ENCODE peak calls at places on chromosomes 12 and 14, in ten cellular contexts. P is Peyer's patch, T is GM06990, O is kidney, C is GM13977, R is mesothelial cell of epicardium, D is fibroblast of pulmonary artery, Y is SK-N-SH, N is HFF-Myc, Q is RWPE1. L is an unnamed sample.

GRCh38 chr12:125203145-125203765 is 138.0 kb downstream of the AACS start:
- DNase-seq in O (no peak), P (no peak), T (no peak), D (peak), Q (peak), R (no peak), N (no peak), C (peak), Y (no peak), L (no peak)

GRCh38 chr12:46154221-46154975 is 114.4 kb downstream of the SLC38A1 start:
- DNase-seq in Q (peak), N (peak), C (no peak), O (no peak), D (peak), R (no peak), P (no peak), T (no peak), Y (no peak), L (no peak)

GRCh38 chr14:88515499-88516221 is 39.1 kb downstream of the PTPN21 start:
- DNase-seq in R (no peak), Y (no peak), T (no peak), Q (no peak), O (no peak), P (no peak), D (no peak), N (no peak), C (no peak), L (no peak)

GRCh38 chr12:116236148-116236731 is 41.3 kb downstream of the MED13L start:
- DNase-seq in R (no peak), Q (peak), Y (peak), P (peak), T (peak), D (peak), C (peak), N (peak), O (no peak), L (peak)

GRCh38 chr12:20370001-20370381 is 1.7 kb downstream of the PDE3A start:
- DNase-seq in C (no peak), Q (no peak), Y (peak), R (peak), N (no peak), T (no peak), O (no peak), P (no peak), D (peak), L (no peak)

GRCh38 chr12:107515446-107515958 is 170.1 kb upstream of the PWP1 start:
- DNase-seq in P (no peak), T (no peak), C (no peak), R (no peak), O (no peak), N (peak), Q (peak), Y (no peak), D (peak), L (no peak)

GRCh38 chr12:133058203-133059125 is 21.2 kb downstream of the ZNF84 start:
- DNase-seq in D (peak), R (no peak), C (no peak), T (no peak), Y (no peak), O (no peak), P (no peak), N (no peak), Q (no peak), L (no peak)

GRCh38 chr14:85409496-85410210 is 120.3 kb upstream of the FLRT2 start:
- DNase-seq in Y (no peak), T (no peak), O (no peak), C (no peak), N (no peak), R (no peak), D (no peak), Q (no peak), P (no peak), L (no peak)

GRCh38 chr14:106840258-106840657 is 1313.9 kb downstream of the TMEM121 start:
- DNase-seq in P (peak), N (no peak), C (no peak), Q (no peak), T (no peak), D (no peak), O (no peak), Y (no peak), R (no peak), L (peak)

GRCh38 chr12:12181516-12181915 is 85.3 kb downstream of the LRP6 start:
- DNase-seq in N (no peak), D (peak), Q (peak), P (no peak), O (no peak), C (no peak), Y (no peak), T (no peak), R (no peak), L (no peak)

GRCh38 chr14:34361504-34362011 is 100.5 kb downstream of the SPTSSA start:
- DNase-seq in N (no peak), R (no peak), Y (no peak), T (no peak), P (no peak), C (no peak), O (no peak), D (peak), Q (no peak), L (no peak)

GRCh38 chr12:32312049-32312670 is 87.2 kb upstream of the FGD4 start:
- DNase-seq in N (peak), T (no peak), P (no peak), O (no peak), R (no peak), C (peak), Q (peak), Y (peak), D (peak), L (peak)

GRCh38 chr14:34013714-34014055 is 62.8 kb upstream of the EGLN3 start:
- DNase-seq in C (no peak), P (no peak), T (no peak), O (no peak), Y (no peak), D (no peak), R (no peak), Q (no peak), N (no peak), L (peak)

GRCh38 chr12:12563529-12563928 is 866 bp upstream of the DUSP16 start:
- DNase-seq in D (peak), Y (no peak), N (no peak), R (no peak), C (no peak), T (no peak), Q (no peak), O (no peak), P (no peak), L (no peak)

GRCh38 chr12:48969847-48970701 is 1.5 kb downstream of the WNT10B start:
- DNase-seq in C (peak), O (no peak), D (no peak), Y (peak), T (peak), N (no peak), Q (no peak), P (no peak), R (no peak), L (peak)

GRCh38 chr12:129941646-129942045 is 37.8 kb upstream of the TMEM132D start:
- DNase-seq in N (no peak), Y (no peak), R (no peak), Q (no peak), T (no peak), D (no peak), C (no peak), P (no peak), O (no peak), L (no peak)

GRCh38 chr14:88492272-88493089 is 62.3 kb downstream of the PTPN21 start:
- DNase-seq in O (no peak), Y (peak), Q (peak), T (peak), D (peak), N (peak), P (peak), R (peak), C (peak), L (peak)

GRCh38 chr14:25042362-25043299 is 7.3 kb downstream of the STXBP6 start:
- DNase-seq in Q (no peak), O (no peak), N (no peak), C (no peak), T (no peak), R (no peak), D (peak), Y (no peak), P (no peak), L (no peak)
- TF ChIP-seq CTCF in Q (no peak), O (peak), N (peak), C (no peak), T (no peak), R (peak), D (peak), Y (peak), P (peak), L (no peak)

DNA sequence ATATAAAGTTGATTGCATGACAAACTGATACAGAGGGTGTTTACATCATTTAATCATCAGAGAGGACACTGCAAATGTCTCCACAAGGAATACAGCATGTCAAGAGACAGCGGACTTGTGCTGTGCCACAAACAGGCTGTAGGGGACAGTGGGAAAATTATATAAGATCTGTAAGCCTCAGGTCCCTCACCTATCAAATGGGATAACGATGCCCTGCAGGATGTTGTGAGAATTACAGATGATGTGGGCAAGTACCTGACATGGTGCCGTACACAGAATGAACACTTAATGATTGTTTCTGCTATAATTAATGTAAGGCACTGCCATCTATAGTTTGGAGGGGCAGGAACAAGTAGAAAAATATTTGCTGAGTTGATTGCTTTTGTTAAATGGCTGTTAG is 81.9 kb upstream of the GTF2A1 start:
- DNase-seq in T (no peak), R (no peak), C (no peak), Y (no peak), N (no peak), O (no peak), D (no peak), Q (no peak), P (no peak), L (no peak)
- TF ChIP-seq CTCF in T (no peak), R (peak), C (no peak), Y (no peak), N (no peak), O (no peak), D (no peak), Q (no peak), P (no peak), L (no peak)

DNA sequence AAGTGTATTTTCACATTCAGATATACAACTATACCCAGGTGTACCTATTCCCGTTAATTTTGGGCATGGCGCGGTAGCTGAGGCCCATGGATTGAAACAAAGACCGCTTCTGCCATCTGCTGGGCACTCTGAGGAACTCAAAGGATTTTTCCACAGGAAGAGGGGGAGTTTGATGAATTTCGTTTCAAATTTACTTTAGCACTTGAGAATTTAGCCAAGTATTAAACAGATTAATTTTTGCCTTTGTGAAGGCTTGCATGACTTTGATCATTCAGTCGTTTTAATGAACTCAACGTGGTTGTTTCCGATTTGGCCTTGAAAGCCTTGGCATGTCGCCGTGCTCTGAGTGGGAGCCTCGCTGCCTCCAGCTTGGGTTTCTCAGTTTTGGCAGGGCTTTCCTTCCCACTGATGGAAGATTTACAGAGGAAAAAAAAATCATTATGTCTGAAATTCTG is 153.2 kb upstream of the DDHD1 start:
- DNase-seq in Q (peak), D (peak), O (no peak), T (peak), N (no peak), Y (peak), R (peak), C (peak), P (peak), L (peak)
- TF ChIP-seq CTCF in Q (peak), D (peak), O (peak), T (peak), N (peak), Y (peak), R (peak), C (peak), P (peak), L (peak)

GRCh38 chr12:44976246-44976645 is 74.7 kb downstream of the DBX2 start:
- DNase-seq in N (no peak), Y (no peak), T (no peak), P (no peak), C (no peak), Q (no peak), R (no peak), D (no peak), O (no peak), L (no peak)

GRCh38 chr12:44968960-44969359 is 81.9 kb downstream of the DBX2 start:
- DNase-seq in Q (no peak), O (no peak), T (no peak), N (no peak), Y (no peak), R (no peak), P (no peak), C (no peak), D (no peak), L (no peak)

GRCh38 chr12:44972746-44973421 is 78.0 kb downstream of the DBX2 start:
- DNase-seq in D (peak), P (no peak), N (no peak), C (peak), R (no peak), Q (peak), O (no peak), Y (peak), T (no peak), L (peak)
- TF ChIP-seq CTCF in D (peak), P (no peak), N (peak), C (peak), R (no peak), Q (peak), O (no peak), Y (peak), T (peak), L (peak)